ENCODE peak calls at places on chromosomes 3 and 15, in eight cellular contexts. C, M, F, S, I, X, L and J are unnamed samples. For H3K36me3 and H3K9me3, the result is how much of the 10 kb centered on the place peaks cover.

GRCh38 chr15:82625136-82625535 is 22.0 kb downstream of the CPEB1 start:
- DNase-seq in C (no peak), M (no peak), F (no peak), S (no peak), I (no peak), X (no peak), L (no peak), J (no peak)

GRCh38 chr15:87638554-87639083 is 617.9 kb downstream of the NTRK3 start:
- DNase-seq in C (no peak), M (no peak), F (no peak), S (no peak), I (no peak), X (no peak), L (no peak), J (no peak)

GRCh38 chr3:173257797-173258196 is 116.8 kb upstream of the SPATA16 start:
- DNase-seq in C (no peak), M (no peak), F (no peak), S (no peak), I (peak), X (no peak), L (no peak), J (no peak)

GRCh38 chr15:59996498-59997041 is 7.5 kb upstream of the FOXB1 start:
- DNase-seq in C (no peak), M (no peak), F (no peak), S (no peak), I (no peak), X (no peak), L (no peak), J (no peak)

GRCh38 chr3:109275702-109276293 is 40.5 kb downstream of the DPPA2 start:
- DNase-seq in C (no peak), M (no peak), F (no peak), S (no peak), I (peak), X (no peak), L (peak), J (no peak)

GRCh38 chr3:55951371-55951770 is 464.3 kb upstream of the WNT5A start:
- DNase-seq in C (no peak), M (no peak), F (no peak), S (no peak), I (no peak), X (no peak), L (no peak), J (no peak)

GRCh38 chr3:149077638-149078037 is 8.7 kb downstream of the HLTF start:
- DNase-seq in C (no peak), M (no peak), F (no peak), S (no peak), I (no peak), X (no peak), L (no peak), J (no peak)

GRCh38 chr15:90075420-90076289 is 26.6 kb downstream of the IDH2 start:
- DNase-seq in C (no peak), M (peak), F (no peak), S (no peak), I (peak), X (no peak), L (peak), J (no peak)

GRCh38 chr3:171108066-171108465 is 81.5 kb upstream of the SLC2A2 start:
- DNase-seq in C (no peak), M (no peak), F (no peak), S (no peak), I (peak), X (no peak), L (no peak), J (no peak)

GRCh38 chr3:62193586-62194345 is 179.6 kb downstream of the FEZF2 start:
- DNase-seq in C (no peak), M (no peak), F (no peak), S (no peak), I (no peak), X (no peak), L (no peak), J (no peak)

GRCh38 chr3:21310891-21311290 is 440.1 kb downstream of the ZNF385D start:
- DNase-seq in C (no peak), M (no peak), F (no peak), S (no peak), I (no peak), X (no peak), L (no peak), J (no peak)

GRCh38 chr3:17151598-17152373 is 267.0 kb downstream of the PLCL2 start:
- DNase-seq in C (no peak), M (no peak), F (no peak), S (no peak), I (no peak), X (no peak), L (peak), J (peak)

DNA sequence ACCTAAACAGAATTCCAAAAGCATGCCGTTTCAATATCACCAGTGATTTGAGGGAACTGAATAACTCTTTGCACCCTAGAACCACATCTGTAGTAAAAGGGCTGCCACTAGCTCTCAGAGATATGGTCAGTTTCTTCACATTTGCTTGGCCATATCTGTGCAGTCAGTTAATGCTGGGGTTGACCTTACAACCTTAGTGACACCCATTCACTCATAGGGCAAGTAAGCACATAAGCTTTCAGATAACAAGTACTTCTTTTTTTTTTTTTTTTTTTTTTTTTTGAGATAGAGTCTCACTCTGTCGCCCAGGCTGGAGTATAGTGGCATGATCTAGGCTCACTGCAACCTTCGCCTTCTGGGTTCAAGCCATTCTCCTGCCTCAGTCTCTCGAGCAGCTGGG is 20.4 kb upstream of the FSIP1 start:
- DNase-seq in C (no peak), M (no peak), F (no peak), S (no peak), I (no peak), X (no peak), L (no peak), J (no peak)
- H3K36me3 ChIP-seq in C (under half), M (under half), F (under half), S (under half), I (under half), X (under half), L (under half), J (under half)

DNA sequence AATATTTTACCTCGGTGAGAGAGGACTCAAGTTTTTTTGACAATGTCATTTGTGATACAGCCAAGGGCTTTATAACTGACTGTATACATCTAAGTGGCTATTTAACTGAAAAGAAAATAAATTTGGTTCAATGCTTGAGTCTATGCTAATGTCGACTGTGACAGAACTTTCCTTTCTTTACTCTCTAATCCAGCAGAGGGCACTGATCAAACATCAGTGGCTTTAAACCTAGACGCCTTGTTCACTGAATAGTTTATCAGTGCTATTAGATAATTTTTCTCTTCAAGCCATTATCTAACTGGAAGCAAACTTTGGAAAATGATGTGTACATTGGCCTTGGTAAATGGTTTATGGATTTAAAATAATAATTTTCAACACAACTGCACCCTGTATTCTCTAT is 285.1 kb downstream of the CHL1 start:
- DNase-seq in C (no peak), M (no peak), F (no peak), S (no peak), I (no peak), X (no peak), L (no peak), J (no peak)
- H3K9me3 ChIP-seq in C (under half), M (under half), F (under half), S (under half), I (under half), X (under half), L (under half), J (under half)

DNA sequence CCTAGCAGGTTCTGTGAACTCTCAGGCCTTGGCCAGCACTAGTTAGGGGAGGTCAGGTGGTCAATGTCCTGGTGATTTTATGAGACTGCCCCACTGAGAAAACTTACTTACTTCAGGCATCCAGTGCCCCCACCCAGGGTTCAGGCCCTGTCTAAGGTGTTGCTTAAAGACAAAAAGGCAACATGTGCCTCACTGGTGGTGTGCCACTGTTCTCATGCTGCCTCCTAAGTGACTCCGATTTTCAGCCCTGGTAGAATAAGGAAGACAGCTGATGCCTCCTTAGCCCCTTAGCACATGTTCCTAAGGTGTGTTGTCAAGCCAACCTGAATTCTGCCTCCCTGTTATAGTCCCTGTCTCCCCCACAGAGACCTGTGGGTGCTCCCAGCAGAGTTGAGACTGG is 5.3 kb downstream of the RBM15B start:
- DNase-seq in C (no peak), M (no peak), F (no peak), S (no peak), I (no peak), X (no peak), L (no peak), J (no peak)
- H3K36me3 ChIP-seq in C (under half), M (under half), F (under half), S (half or more), I (under half), X (half or more), L (under half), J (under half)

GRCh38 chr15:45995800-45996199 is 361.0 kb downstream of the SQOR start:
- DNase-seq in C (no peak), M (no peak), F (no peak), S (no peak), I (no peak), X (no peak), L (no peak), J (no peak)
- H3K9me3 ChIP-seq in C (under half), M (under half), F (under half), S (under half), I (under half), X (under half), L (under half), J (under half)

GRCh38 chr3:196889844-196890243 is 22.1 kb downstream of the SENP5 start:
- DNase-seq in C (no peak), M (no peak), F (no peak), S (no peak), I (no peak), X (no peak), L (no peak), J (no peak)
- H3K36me3 ChIP-seq in C (under half), M (under half), F (under half), S (under half), I (under half), X (under half), L (under half), J (under half)